ENCODE peak calls at places on chromosomes 16 and 17, in four cellular contexts. N is tibial nerve, D is AG09309, I is endodermal cell. T is an unnamed sample.

GRCh38 chr17:35432176-35433074 is at the start of gene SLFN12:
- DNase-seq in N (peak), D (peak), I (peak), T (peak)

GRCh38 chr16:87918314-87918713 is 18.0 kb downstream of the CA5A start:
- DNase-seq in N (peak), D (no peak), I (no peak), T (no peak)

GRCh38 chr17:69884361-69884760 is 190.7 kb upstream of the KCNJ16 start:
- DNase-seq in N (no peak), D (no peak), I (no peak), T (no peak)

GRCh38 chr16:28549301-28549899 is 4.3 kb upstream of the SGF29 start:
- DNase-seq in N (no peak), D (no peak), I (no peak), T (no peak)

GRCh38 chr17:48055531-48056245 is 7.5 kb downstream of the NFE2L1 start:
- DNase-seq in N (no peak), D (peak), I (peak), T (no peak)

GRCh38 chr17:51371732-51372151 is 111.4 kb downstream of the UTP18 start:
- DNase-seq in N (peak), D (peak), I (peak), T (no peak)

GRCh38 chr16:66776457-66776856 is 24.9 kb downstream of the TERB1 start:
- DNase-seq in N (no peak), D (no peak), I (no peak), T (no peak)

GRCh38 chr17:3527896-3528603 is 29.6 kb downstream of the TRPV3 start:
- DNase-seq in N (no peak), D (no peak), I (no peak), T (no peak)

GRCh38 chr16:471353-472198 is 46.1 kb downstream of the RAB11FIP3 start:
- DNase-seq in N (no peak), D (no peak), I (peak), T (no peak)

GRCh38 chr16:75931043-75931442 is 204.8 kb upstream of the CPHXL start:
- DNase-seq in N (no peak), D (no peak), I (no peak), T (no peak)

GRCh38 chr17:46983782-46984181 is 4.7 kb upstream of the RPRML start:
- DNase-seq in N (no peak), D (no peak), I (peak), T (no peak)

GRCh38 chr16:58409316-58409973 is 17.2 kb downstream of the GINS3 start:
- DNase-seq in N (peak), D (no peak), I (no peak), T (peak)

GRCh38 chr17:42087736-42088705 is 10.3 kb downstream of the ZNF385C start:
- DNase-seq in N (no peak), D (no peak), I (peak), T (no peak)

GRCh38 chr16:22787456-22788189 is 26.3 kb upstream of the HS3ST2 start:
- DNase-seq in N (no peak), D (peak), I (no peak), T (no peak)

GRCh38 chr17:74864866-74865395 is 5.2 kb upstream of the GRIN2C start:
- DNase-seq in N (peak), D (no peak), I (peak), T (no peak)

GRCh38 chr16:84703671-84704070 is 3.9 kb downstream of the USP10 start:
- DNase-seq in N (no peak), D (no peak), I (no peak), T (no peak)

GRCh38 chr17:31431795-31432658 is 40.6 kb downstream of the RAB11FIP4 start:
- DNase-seq in N (no peak), D (no peak), I (peak), T (no peak)

GRCh38 chr16:30628628-30629342 is 18.6 kb upstream of the ZNF689 start:
- DNase-seq in N (peak), D (no peak), I (peak), T (no peak)

GRCh38 chr17:16040710-16041251 is 41.2 kb downstream of the TTC19 start:
- DNase-seq in N (no peak), D (peak), I (no peak), T (peak)

GRCh38 chr16:30875881-30876791 is 17.7 kb downstream of the BCL7C start:
- DNase-seq in N (no peak), D (no peak), I (no peak), T (no peak)

GRCh38 chr16:59330030-59330670 is 596.0 kb upstream of the GOT2 start:
- DNase-seq in N (no peak), D (no peak), I (no peak), T (no peak)

GRCh38 chr17:38552343-38552742 is 53.4 kb downstream of the SRCIN1 start:
- DNase-seq in N (no peak), D (no peak), I (peak), T (no peak)

GRCh38 chr17:55648086-55648485 is 74.6 kb downstream of the TMEM100 start:
- DNase-seq in N (no peak), D (no peak), I (no peak), T (no peak)

GRCh38 chr16:86142801-86143236 is 243.9 kb downstream of the IRF8 start:
- DNase-seq in N (no peak), D (peak), I (no peak), T (no peak)

GRCh38 chr16:3065742-3066439 is 451 bp downstream of the IL32 start:
- DNase-seq in N (no peak), D (no peak), I (no peak), T (no peak)

GRCh38 chr17:73787721-73788051 is 143.4 kb upstream of the SDK2 start:
- DNase-seq in N (no peak), D (no peak), I (peak), T (no peak)

GRCh38 chr17:10767237-10767636 is 36.7 kb downstream of the TMEM238L start:
- DNase-seq in N (no peak), D (no peak), I (peak), T (no peak)

GRCh38 chr17:45720386-45720785 is 63.7 kb upstream of the CRHR1 start:
- DNase-seq in N (no peak), D (no peak), I (no peak), T (no peak)
- H3K4me3 ChIP-seq in N (no peak), D (no peak), I (no peak), T (no peak)

GRCh38 chr17:6558932-6559752 is 2.8 kb upstream of the PITPNM3 start:
- DNase-seq in N (no peak), D (no peak), I (no peak), T (no peak)
- TF ChIP-seq CTCF in N (no peak), D (no peak), I (no peak), T (peak)

DNA sequence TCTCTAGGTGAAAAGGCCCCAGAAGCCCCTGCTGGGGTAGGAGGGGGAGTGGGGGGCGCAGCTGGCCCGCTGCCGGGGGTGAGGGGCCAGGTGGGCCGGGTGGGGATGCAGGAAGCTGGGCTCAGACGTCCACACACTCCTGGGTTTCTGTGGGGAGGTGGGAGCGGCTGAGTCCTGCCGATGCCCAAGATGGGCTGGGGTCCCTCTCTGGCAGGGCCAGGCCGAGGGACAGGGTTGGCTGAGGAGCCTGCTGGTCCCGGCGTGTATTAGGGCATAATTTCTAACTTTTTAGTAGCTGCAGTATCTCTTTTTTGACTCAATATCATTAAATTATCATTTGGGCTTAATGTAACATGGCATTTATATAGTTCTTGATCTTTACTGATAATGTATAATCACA is 121.4 kb upstream of the CORO6 start:
- DNase-seq in N (no peak), D (no peak), I (no peak), T (no peak)
- H3K4me3 ChIP-seq in N (no peak), D (no peak), I (no peak), T (no peak)

GRCh38 chr17:43530303-43531081 is 15.6 kb downstream of the ETV4 start:
- DNase-seq in N (peak), D (no peak), I (peak), T (no peak)
- TF ChIP-seq CTCF in N (no peak), D (no peak), I (no peak), T (no peak)